ENCODE peak calls at places on chromosomes 3 and 15, in eight cellular contexts. Z is ovary, U is PC-9, K is ascending aorta, A is tibial artery, Y is neuronal stem cell, B is IMR-90, O is GM23248. T is an unnamed sample.

GRCh38 chr3:128804017-128804816 is 75.2 kb upstream of the ACAD9 start:
- DNase-seq in Z (no peak), U (no peak), K (no peak), A (no peak), Y (no peak), B (peak; percentile 60), O (peak; percentile 47), T (no peak)

GRCh38 chr15:68244235-68244634 is 14.7 kb upstream of the CLN6 start:
- DNase-seq in Z (no peak), U (no peak), K (no peak), A (no peak), Y (no peak), B (no peak), O (no peak), T (no peak)

GRCh38 chr3:159787191-159787590 is 201.4 kb upstream of the IL12A start:
- DNase-seq in Z (no peak), U (peak; percentile 82), K (no peak), A (no peak), Y (no peak), B (peak; percentile 94), O (peak; percentile 84), T (peak; percentile 82)

GRCh38 chr15:70867911-70868467 is 14.0 kb upstream of the LARP6 start:
- DNase-seq in Z (peak; percentile 70), U (no peak), K (no peak), A (peak; percentile 50), Y (no peak), B (peak; percentile 63), O (peak; percentile 47), T (no peak)

GRCh38 chr3:64440498-64440897 is 215.2 kb upstream of the PRICKLE2 start:
- DNase-seq in Z (no peak), U (peak; percentile 61), K (no peak), A (no peak), Y (no peak), B (peak; percentile 91), O (peak; percentile 59), T (no peak)

GRCh38 chr15:70679919-70680231 is 83.5 kb downstream of the UACA start:
- DNase-seq in Z (no peak), U (no peak), K (no peak), A (no peak), Y (no peak), B (no peak), O (no peak), T (no peak)

GRCh38 chr3:161818106-161818505 is 321.5 kb downstream of the OTOL1 start:
- DNase-seq in Z (no peak), U (no peak), K (no peak), A (no peak), Y (no peak), B (no peak), O (no peak), T (no peak)

GRCh38 chr15:36479200-36479896 is 100.1 kb upstream of the CDIN1 start:
- DNase-seq in Z (no peak), U (no peak), K (no peak), A (no peak), Y (no peak), B (peak; percentile 65), O (peak; percentile 39), T (no peak)

GRCh38 chr15:29571728-29572454 is 250.4 kb downstream of the TJP1 start:
- DNase-seq in Z (no peak), U (no peak), K (no peak), A (no peak), Y (peak; percentile 31), B (no peak), O (peak; percentile 3), T (no peak)

GRCh38 chr15:60787737-60788513 is 309.0 kb upstream of the ICE2 start:
- DNase-seq in Z (no peak), U (no peak), K (no peak), A (no peak), Y (no peak), B (no peak), O (peak; percentile 33), T (no peak)

GRCh38 chr3:121072128-121072527 is 164.1 kb downstream of the STXBP5L start:
- DNase-seq in Z (peak; percentile 39), U (no peak), K (no peak), A (no peak), Y (no peak), B (no peak), O (no peak), T (no peak)

GRCh38 chr3:155391583-155391982 is 98.1 kb upstream of the STRIT1 start:
- DNase-seq in Z (no peak), U (peak; percentile 75), K (peak; percentile 69), A (peak; percentile 59), Y (peak; percentile 39), B (peak; percentile 12), O (peak; percentile 93), T (peak; percentile 23)

GRCh38 chr3:138348107-138348949 is at the start of gene MRAS:
- DNase-seq in Z (peak; percentile 85), U (peak; percentile 72), K (peak; percentile 91), A (peak; percentile 78), Y (peak; percentile 76), B (peak; percentile 73), O (peak; percentile 95), T (peak; percentile 57)

GRCh38 chr15:90337256-90337655 is 14.8 kb upstream of the ZNF774 start:
- DNase-seq in Z (no peak), U (no peak), K (no peak), A (no peak), Y (no peak), B (no peak), O (no peak), T (no peak)

GRCh38 chr3:87082806-87083440 is 92.0 kb upstream of the VGLL3 start:
- DNase-seq in Z (no peak), U (peak; percentile 17), K (no peak), A (no peak), Y (peak; percentile 43), B (peak; percentile 75), O (peak; percentile 82), T (peak; percentile 52)

GRCh38 chr15:33874156-33874555 is 94.1 kb upstream of the CHRM5 start:
- DNase-seq in Z (no peak), U (no peak), K (no peak), A (no peak), Y (no peak), B (no peak), O (no peak), T (no peak)

DNA sequence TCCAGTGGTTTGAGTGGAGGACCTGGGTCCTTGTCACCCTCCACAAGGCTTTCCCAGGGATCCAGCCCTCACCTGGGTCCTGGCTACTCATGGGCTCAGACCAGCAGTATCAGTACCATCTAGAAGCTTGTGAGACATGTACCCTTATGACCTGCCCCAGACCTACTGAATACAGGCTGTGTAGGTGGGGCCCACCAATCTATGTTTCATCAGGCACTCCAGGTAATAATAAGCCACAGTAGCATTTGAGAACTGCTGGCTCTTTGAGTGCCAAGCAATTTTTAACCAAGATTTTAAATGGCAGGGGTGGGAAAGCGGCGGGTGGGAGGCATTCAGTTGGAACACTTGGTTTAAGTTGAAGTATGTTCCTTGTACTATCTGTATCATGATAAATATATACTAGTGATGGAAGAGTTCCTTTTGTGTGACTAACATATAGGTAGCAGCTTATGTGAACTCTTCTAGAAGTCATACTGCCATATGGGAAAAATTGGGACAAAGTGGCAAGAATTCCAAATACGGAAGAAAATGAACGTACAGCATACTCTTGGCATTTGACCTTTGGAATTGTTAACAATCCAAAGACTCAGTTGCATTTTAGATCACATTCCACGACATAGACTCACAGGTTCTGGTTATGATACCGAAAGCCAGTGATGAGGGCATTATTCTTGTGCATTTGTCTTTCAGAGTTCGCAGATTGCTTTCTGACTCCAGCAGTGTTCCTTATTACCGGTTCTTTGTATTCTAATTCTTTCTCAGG is 190.4 kb downstream of the GHSR start:
- DNase-seq in Z (no peak), U (no peak), K (no peak), A (no peak), Y (no peak), B (peak; percentile 71), O (no peak), T (no peak)
- H3K27ac ChIP-seq in Z (peak overlapping the region; percentile 50), U (peak overlapping the region; percentile 94), K (peak overlapping the region; percentile 91), A (peak overlapping the region; percentile 69), Y (no peak overlapping the region), B (peak overlapping the region; percentile 52), O (peak overlapping the region; percentile 82), T (no peak overlapping the region)

DNA sequence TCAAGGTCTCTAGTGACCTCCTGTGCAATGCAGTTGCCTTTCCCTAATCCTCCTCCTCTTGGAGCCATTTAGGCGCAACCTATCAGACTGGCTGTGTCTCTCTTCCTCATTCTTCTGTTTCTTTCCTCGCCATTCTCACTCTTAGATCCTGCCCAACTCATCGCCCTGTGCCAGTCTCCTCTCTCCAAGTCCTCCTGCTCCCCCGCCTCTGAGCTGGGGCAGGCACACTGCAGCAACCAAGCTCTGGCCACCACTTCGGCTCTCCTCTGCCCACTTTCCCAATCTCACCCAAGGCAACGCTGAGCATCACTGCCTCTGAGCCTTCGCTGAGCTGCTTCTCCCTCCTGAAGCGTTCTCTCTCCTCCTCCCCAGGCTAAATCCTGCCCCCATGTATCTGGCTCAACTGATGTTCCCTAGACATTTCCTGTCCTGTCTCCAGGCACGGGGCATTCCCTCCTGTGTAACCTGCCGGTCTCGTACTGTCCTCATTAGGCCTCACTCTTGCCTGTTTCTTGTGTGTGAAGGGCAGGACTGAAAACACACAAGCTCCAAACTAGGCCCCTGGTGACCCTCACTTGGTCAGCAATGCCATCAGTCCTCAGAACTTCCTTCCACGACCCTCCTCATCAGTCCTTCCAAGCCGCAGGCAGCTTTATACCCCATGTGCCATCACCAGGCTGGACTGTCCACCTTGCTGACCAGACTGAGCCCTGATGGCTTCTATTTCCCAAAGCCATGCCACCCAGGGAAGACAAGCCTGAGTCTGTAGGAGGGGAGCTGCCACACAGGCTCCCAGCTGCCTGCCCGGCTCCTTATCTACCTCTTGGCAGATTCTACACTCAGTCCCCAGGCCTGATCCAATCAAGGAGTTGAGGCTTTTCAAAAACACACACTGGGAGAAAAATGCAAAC is 85.6 kb downstream of the SEC22A start:
- DNase-seq in Z (no peak), U (no peak), K (no peak), A (no peak), Y (no peak), B (no peak), O (no peak), T (no peak)
- H3K27ac ChIP-seq in Z (no peak overlapping the region), U (no peak overlapping the region), K (no peak overlapping the region), A (no peak overlapping the region), Y (no peak overlapping the region), B (no peak overlapping the region), O (no peak overlapping the region), T (no peak overlapping the region)

DNA sequence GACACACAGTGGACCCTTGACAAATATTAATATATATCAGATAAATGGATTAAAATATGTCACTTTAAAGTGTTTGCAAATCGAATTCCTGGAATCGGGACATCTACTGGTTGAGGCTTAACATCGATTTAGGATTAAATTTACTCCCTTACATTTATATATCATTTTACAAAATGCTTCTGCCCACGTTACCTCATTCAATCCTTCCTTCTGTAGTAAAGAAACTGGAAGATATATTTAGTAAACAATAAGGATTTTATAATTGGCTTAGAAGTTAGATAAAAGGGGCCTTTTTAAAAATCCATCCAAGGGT is 1.3 kb downstream of the CLPX start:
- DNase-seq in Z (no peak), U (no peak), K (no peak), A (no peak), Y (no peak), B (no peak), O (no peak), T (no peak)
- H3K27ac ChIP-seq in Z (peak overlapping the region; percentile 94), U (peak overlapping the region; percentile 69), K (peak overlapping the region; percentile 94), A (peak overlapping the region; percentile 94), Y (no peak overlapping the region), B (peak overlapping the region; percentile 94), O (peak overlapping the region; percentile 78), T (peak overlapping the region; percentile 84)

DNA sequence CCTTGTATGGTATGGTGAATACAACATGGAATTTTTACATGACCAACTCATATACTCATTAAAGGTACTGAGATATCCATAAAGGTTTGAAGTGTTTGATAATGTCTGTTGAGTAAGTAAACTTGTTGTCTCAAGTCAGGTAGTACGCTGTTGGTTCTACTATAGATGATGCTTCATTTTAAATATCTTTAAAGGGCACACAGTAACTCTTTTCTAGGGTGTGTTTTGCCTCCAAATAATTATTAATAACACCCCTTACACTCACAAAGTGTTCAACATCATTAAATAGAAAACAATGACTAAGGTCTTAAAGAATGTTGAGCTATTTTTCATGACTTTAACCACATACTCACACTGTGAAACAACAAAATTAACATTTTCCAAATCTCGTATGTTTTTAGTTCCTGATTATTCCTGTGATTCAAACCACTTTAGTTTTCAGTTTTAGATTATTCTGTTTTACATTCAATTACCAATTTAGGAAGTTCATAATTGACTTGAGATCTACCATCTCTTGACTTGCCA is 220.0 kb upstream of the NANOGP8 start:
- DNase-seq in Z (no peak), U (no peak), K (no peak), A (no peak), Y (no peak), B (no peak), O (no peak), T (no peak)
- H3K27ac ChIP-seq in Z (no peak overlapping the region), U (no peak overlapping the region), K (peak overlapping the region; percentile 80), A (no peak overlapping the region), Y (no peak overlapping the region), B (no peak overlapping the region), O (no peak overlapping the region), T (peak overlapping the region; percentile 38)